ENCODE peak calls at places on chromosomes 7 and 10, in four cellular contexts. D is left ventricle myocardium inferior, N is tibial artery, I is cardiac muscle cell. A is an unnamed sample. For H3K27me3 and H3K9me3, the result is how much of the 10 kb centered on the place peaks cover.

GRCh38 chr7:90797596-90797995 is 201.5 kb downstream of the CDK14 start:
- DNase-seq in D (no peak), N (no peak), I (no peak), A (no peak)

GRCh38 chr7:98075801-98076200 is 30.9 kb upstream of the LMTK2 start:
- DNase-seq in D (no peak), N (peak), I (no peak), A (no peak)

GRCh38 chr7:7783001-7783400 is 64.6 kb upstream of the RPA3 start:
- DNase-seq in D (no peak), N (no peak), I (no peak), A (no peak)

GRCh38 chr10:107814865-107815487 is 650.5 kb upstream of the SORCS1 start:
- DNase-seq in D (no peak), N (no peak), I (peak), A (peak)

GRCh38 chr7:27143950-27144798 is 693 bp upstream of the HOXA5 start:
- DNase-seq in D (no peak), N (no peak), I (no peak), A (no peak)

GRCh38 chr10:86979296-86979818 is 11.1 kb downstream of the ADIRF start:
- DNase-seq in D (no peak), N (no peak), I (no peak), A (no peak)

GRCh38 chr10:93383562-93383981 is 98.6 kb downstream of the MYOF start:
- DNase-seq in D (no peak), N (no peak), I (no peak), A (no peak)

GRCh38 chr7:93036807-93037206 is 81.0 kb downstream of the SAMD9 start:
- DNase-seq in D (no peak), N (no peak), I (no peak), A (no peak)

GRCh38 chr7:94060772-94061171 is 56.6 kb upstream of the BET1 start:
- DNase-seq in D (no peak), N (no peak), I (no peak), A (no peak)

GRCh38 chr10:118458957-118459641 is 117.0 kb upstream of the FAM204A start:
- DNase-seq in D (no peak), N (no peak), I (no peak), A (no peak)

GRCh38 chr10:125003146-125003900 is 61.4 kb downstream of the ZRANB1 start:
- DNase-seq in D (no peak), N (peak), I (no peak), A (no peak)

GRCh38 chr7:76364198-76364584 is 5.4 kb upstream of the YWHAG start:
- DNase-seq in D (no peak), N (no peak), I (no peak), A (peak)

GRCh38 chr7:27196287-27196739 is 3.6 kb downstream of the HOXA13 start:
- DNase-seq in D (peak), N (peak), I (peak), A (peak)

GRCh38 chr10:127148933-127149220 is 47.5 kb downstream of the INSYN2A start:
- DNase-seq in D (no peak), N (no peak), I (no peak), A (no peak)

GRCh38 chr10:103564799-103565365 is 71.4 kb downstream of the NEURL1 start:
- DNase-seq in D (no peak), N (no peak), I (peak), A (no peak)

GRCh38 chr7:139959718-139960117 is 103.0 kb downstream of the PARP12 start:
- DNase-seq in D (no peak), N (peak), I (no peak), A (no peak)

GRCh38 chr10:7826971-7827370 is 8.7 kb downstream of the TAF3 start:
- DNase-seq in D (no peak), N (no peak), I (peak), A (no peak)

GRCh38 chr7:143343596-143343995 is 18.9 kb downstream of the FAM131B start:
- DNase-seq in D (no peak), N (no peak), I (no peak), A (no peak)

GRCh38 chr10:33901166-33901565 is 566.7 kb upstream of the NRP1 start:
- DNase-seq in D (no peak), N (no peak), I (no peak), A (no peak)

GRCh38 chr10:116985611-116986010 is 19.4 kb downstream of the SHTN1 start:
- DNase-seq in D (no peak), N (no peak), I (no peak), A (no peak)

DNA sequence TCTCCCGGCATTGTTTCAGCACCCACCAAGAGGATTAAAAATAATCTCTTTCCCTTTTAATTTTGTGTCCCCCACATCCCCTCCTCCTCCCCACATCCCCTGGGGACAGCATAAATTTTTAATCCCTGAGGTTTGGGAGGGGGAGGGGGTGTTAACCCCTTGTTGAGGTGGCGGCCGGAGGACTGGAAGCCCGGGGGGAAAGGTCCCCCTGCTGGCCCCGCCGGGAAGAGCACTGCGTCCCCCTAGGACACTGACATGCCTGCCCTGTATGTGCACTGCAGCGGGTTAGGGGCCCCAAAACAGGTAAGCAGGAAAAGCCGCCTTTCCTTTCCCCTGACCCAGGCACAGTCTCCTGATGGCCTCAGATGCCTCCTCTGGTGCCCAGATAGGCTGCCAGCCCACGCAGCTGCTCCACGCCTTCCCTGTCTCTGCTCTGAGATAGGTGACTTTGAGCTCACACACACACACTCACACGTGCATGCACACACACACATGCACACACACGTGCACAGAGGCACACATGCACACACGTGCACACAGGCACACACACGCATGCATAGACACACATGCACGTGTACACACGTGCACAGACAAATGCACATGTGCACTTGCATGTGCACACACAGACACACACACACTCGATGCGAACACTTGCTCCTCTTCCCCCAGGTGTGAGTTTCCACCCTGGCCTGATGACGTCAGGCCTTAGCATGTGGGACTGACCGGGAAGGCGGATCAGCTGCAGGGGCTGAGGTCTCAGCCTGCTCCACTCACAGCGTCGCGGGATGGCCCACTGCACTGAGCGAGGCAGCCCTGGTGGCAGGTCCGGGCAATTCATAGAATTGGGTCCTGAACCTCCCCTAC is 12.3 kb downstream of the CNPY1 start:
- DNase-seq in D (no peak), N (no peak), I (peak), A (no peak)
- H3K27me3 ChIP-seq in D (half or more), N (under half), I (half or more), A (under half)

GRCh38 chr10:4825456-4825867 is 545 bp upstream of the AKR1E2 start:
- DNase-seq in D (no peak), N (no peak), I (no peak), A (no peak)
- H3K4me3 ChIP-seq in D (peak), N (peak), I (no peak), A (no peak)

DNA sequence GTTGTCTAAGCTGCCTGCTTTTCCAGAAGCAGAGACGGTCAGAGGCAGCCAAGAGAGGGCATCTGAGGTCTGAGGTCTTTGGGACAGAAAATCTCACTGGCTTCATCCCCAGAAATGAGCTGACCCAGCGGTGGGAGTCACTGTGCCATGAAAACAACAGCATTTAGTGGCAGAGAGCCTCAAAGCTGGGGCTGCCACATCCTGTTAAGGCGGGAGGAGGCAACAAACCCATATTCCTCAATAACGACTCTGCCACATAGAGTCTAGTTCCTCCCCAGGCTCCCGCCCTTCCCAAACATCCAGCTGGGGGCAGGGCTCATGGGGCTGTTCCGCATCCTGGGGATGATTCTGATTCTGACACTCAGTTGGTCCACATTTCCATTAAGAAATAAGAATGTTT is 148.1 kb downstream of the TCERG1L start:
- DNase-seq in D (no peak), N (peak), I (no peak), A (no peak)
- H3K9me3 ChIP-seq in D (under half), N (under half), I (under half), A (under half)

GRCh38 chr10:13003781-13004180 is 2.3 kb upstream of the CCDC3 start:
- DNase-seq in D (no peak), N (no peak), I (no peak), A (no peak)
- H3K27me3 ChIP-seq in D (half or more), N (under half), I (under half), A (under half)

DNA sequence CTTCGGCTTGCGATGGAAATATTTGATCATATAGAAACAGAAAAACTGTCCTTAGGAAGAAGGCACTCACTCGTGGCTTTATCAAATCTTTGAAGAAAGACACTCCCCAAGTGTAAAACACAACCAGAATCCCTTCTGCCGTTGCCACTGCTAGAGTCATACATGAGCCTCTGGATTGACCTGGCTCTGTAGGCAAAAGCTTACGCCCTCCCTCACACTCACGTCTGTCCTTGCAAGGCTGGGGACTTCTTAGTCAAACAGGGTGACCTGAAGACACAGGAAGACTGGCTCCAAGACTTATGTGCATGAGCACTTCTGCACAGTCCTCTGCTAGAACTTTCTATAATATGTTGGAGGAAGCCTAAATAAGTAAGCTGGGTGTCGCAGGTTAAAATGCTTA is 135.4 kb upstream of the MDFIC start:
- DNase-seq in D (no peak), N (no peak), I (no peak), A (no peak)
- H3K4me3 ChIP-seq in D (no peak), N (no peak), I (no peak), A (no peak)

GRCh38 chr7:158371856-158372255 is 215.8 kb downstream of the PTPRN2 start:
- DNase-seq in D (no peak), N (no peak), I (no peak), A (no peak)

GRCh38 chr7:158373761-158374545 is 213.7 kb downstream of the PTPRN2 start:
- DNase-seq in D (no peak), N (no peak), I (no peak), A (no peak)

GRCh38 chr7:158374586-158374985 is 213.0 kb downstream of the PTPRN2 start:
- DNase-seq in D (no peak), N (no peak), I (no peak), A (no peak)

GRCh38 chr7:158375034-158375433 is 212.6 kb downstream of the PTPRN2 start:
- DNase-seq in D (no peak), N (no peak), I (no peak), A (no peak)

DNA sequence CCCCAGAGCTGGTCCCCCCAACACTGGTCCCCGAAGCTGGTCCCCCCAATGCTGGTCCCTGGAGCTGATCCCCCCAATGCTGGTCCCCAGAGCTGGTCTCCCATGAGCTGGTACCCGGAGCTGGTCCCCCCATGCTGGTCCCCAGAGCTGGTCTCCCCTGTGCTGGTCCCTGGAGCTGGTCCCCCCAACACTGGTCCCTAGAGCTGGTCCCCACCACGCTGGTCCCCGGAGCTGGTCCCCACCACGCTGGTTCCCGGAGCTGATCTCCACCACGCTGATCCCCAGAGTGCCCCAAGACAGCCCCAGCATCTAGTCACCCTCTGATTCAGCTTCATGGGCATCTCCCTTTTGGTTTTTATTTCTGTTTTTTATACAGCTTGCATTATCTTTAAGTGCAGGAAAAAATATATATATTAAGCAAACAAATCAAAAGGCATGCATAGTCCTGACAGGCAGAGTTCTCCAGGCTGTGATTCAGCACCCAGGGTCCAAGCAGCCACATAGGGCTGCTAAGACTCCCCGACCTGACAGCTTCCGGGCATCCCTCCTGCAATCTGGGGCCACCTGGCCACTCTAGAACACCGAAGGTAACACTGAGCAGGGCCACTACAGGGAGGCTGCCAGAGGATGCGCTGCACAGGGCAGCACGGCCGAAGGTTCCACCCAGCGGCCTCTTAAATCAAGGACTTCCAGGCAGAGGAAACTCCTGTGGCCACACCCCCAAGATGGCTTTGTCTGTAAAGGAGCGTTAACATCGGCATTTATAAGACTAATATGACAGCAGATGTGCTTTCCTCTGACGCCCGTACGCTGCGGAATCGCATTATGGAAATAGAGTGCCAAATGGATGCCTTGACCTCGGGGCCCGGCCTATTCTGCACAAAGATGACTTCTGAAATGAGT is 215.0 kb downstream of the PTPRN2 start:
- DNase-seq in D (no peak), N (no peak), I (no peak), A (no peak)
- H3K9me3 ChIP-seq in D (under half), N (under half), I (under half), A (under half)

GRCh38 chr7:101161692-101162461 is 3.5 kb downstream of the VGF start:
- DNase-seq in D (no peak), N (no peak), I (no peak), A (no peak)
- H3K27me3 ChIP-seq in D (half or more), N (under half), I (half or more), A (under half)

GRCh38 chr10:3481000-3481335 is 304.0 kb downstream of the KLF6 start:
- DNase-seq in D (no peak), N (no peak), I (no peak), A (no peak)
- H3K4me3 ChIP-seq in D (no peak), N (no peak), I (no peak), A (no peak)

GRCh38 chr7:158034571-158034970 is 553.1 kb downstream of the PTPRN2 start:
- DNase-seq in D (no peak), N (peak), I (no peak), A (no peak)
- H3K9me3 ChIP-seq in D (under half), N (under half), I (under half), A (under half)

GRCh38 chr10:101287922-101288638 is 58.8 kb upstream of the LBX1 start:
- DNase-seq in D (no peak), N (no peak), I (peak), A (no peak)

GRCh38 chr10:101289541-101289940 is 60.3 kb upstream of the LBX1 start:
- DNase-seq in D (no peak), N (no peak), I (no peak), A (no peak)

GRCh38 chr10:101292194-101293006 is 61.6 kb upstream of the BTRC start:
- DNase-seq in D (peak), N (no peak), I (peak), A (peak)

GRCh38 chr10:101291254-101292193 is 62.3 kb upstream of the LBX1 start:
- DNase-seq in D (peak), N (peak), I (peak), A (peak)

GRCh38 chr10:101290415-101290814 is 61.2 kb upstream of the LBX1 start:
- DNase-seq in D (no peak), N (no peak), I (no peak), A (no peak)
- H3K27me3 ChIP-seq in D (half or more), N (under half), I (half or more), A (under half)